ENCODE peak calls at places on chromosomes 1 and 21, in eight cellular contexts. One of them, this sample, is unnamed.

GRCh38 chr1:15242766-15243165 is 4.3 kb upstream of the FHAD1 start:
- DNase-seq in HCEC 1CT: no peak
- DNase-seq in stimulated activated CD8-positive, alpha-beta memory T cell treated with anti-CD3 and anti-CD28 coated beads, Interleukin-7, amount 100 ng/mL, for 1 hour: no peak
- DNase-seq in mesenteric fat pad: peak
- DNase-seq in ascending aorta: no peak
- DNase-seq in OCI-LY7: no peak
- DNase-seq in lower leg skin: no peak
- DNase-seq in H54: no peak
- DNase-seq in this sample: no peak

GRCh38 chr1:76503100-76503499 is 364.2 kb upstream of the ST6GALNAC5 start:
- DNase-seq in HCEC 1CT: no peak
- DNase-seq in stimulated activated CD8-positive, alpha-beta memory T cell treated with anti-CD3 and anti-CD28 coated beads, Interleukin-7, amount 100 ng/mL, for 1 hour: no peak
- DNase-seq in mesenteric fat pad: no peak
- DNase-seq in ascending aorta: no peak
- DNase-seq in OCI-LY7: no peak
- DNase-seq in lower leg skin: no peak
- DNase-seq in H54: no peak
- DNase-seq in this sample: no peak

GRCh38 chr1:230123280-230124186 is 56.5 kb downstream of the GALNT2 start:
- DNase-seq in HCEC 1CT: no peak
- DNase-seq in stimulated activated CD8-positive, alpha-beta memory T cell treated with anti-CD3 and anti-CD28 coated beads, Interleukin-7, amount 100 ng/mL, for 1 hour: no peak
- DNase-seq in mesenteric fat pad: no peak
- DNase-seq in ascending aorta: no peak
- DNase-seq in OCI-LY7: peak
- DNase-seq in lower leg skin: no peak
- DNase-seq in H54: no peak
- DNase-seq in this sample: no peak

GRCh38 chr1:111484391-111484790 is 10.6 kb downstream of the C1orf162 start:
- DNase-seq in HCEC 1CT: no peak
- DNase-seq in stimulated activated CD8-positive, alpha-beta memory T cell treated with anti-CD3 and anti-CD28 coated beads, Interleukin-7, amount 100 ng/mL, for 1 hour: no peak
- DNase-seq in mesenteric fat pad: no peak
- DNase-seq in ascending aorta: no peak
- DNase-seq in OCI-LY7: no peak
- DNase-seq in lower leg skin: no peak
- DNase-seq in H54: no peak
- DNase-seq in this sample: no peak

GRCh38 chr1:222540598-222540995 is 7.3 kb downstream of the HHIPL2 start:
- DNase-seq in HCEC 1CT: no peak
- DNase-seq in stimulated activated CD8-positive, alpha-beta memory T cell treated with anti-CD3 and anti-CD28 coated beads, Interleukin-7, amount 100 ng/mL, for 1 hour: no peak
- DNase-seq in mesenteric fat pad: no peak
- DNase-seq in ascending aorta: no peak
- DNase-seq in OCI-LY7: no peak
- DNase-seq in lower leg skin: peak
- DNase-seq in H54: no peak
- DNase-seq in this sample: no peak

GRCh38 chr1:156896490-156897033 is 3.0 kb downstream of the PEAR1 start:
- DNase-seq in HCEC 1CT: peak
- DNase-seq in stimulated activated CD8-positive, alpha-beta memory T cell treated with anti-CD3 and anti-CD28 coated beads, Interleukin-7, amount 100 ng/mL, for 1 hour: no peak
- DNase-seq in mesenteric fat pad: no peak
- DNase-seq in ascending aorta: peak
- DNase-seq in OCI-LY7: no peak
- DNase-seq in lower leg skin: no peak
- DNase-seq in H54: peak
- DNase-seq in this sample: peak

GRCh38 chr1:64495878-64496277 is 25.9 kb downstream of the CACHD1 start:
- DNase-seq in HCEC 1CT: no peak
- DNase-seq in stimulated activated CD8-positive, alpha-beta memory T cell treated with anti-CD3 and anti-CD28 coated beads, Interleukin-7, amount 100 ng/mL, for 1 hour: no peak
- DNase-seq in mesenteric fat pad: no peak
- DNase-seq in ascending aorta: no peak
- DNase-seq in OCI-LY7: no peak
- DNase-seq in lower leg skin: no peak
- DNase-seq in H54: no peak
- DNase-seq in this sample: no peak

GRCh38 chr1:66533804-66534745 is at the start of gene SGIP1:
- DNase-seq in HCEC 1CT: peak
- DNase-seq in stimulated activated CD8-positive, alpha-beta memory T cell treated with anti-CD3 and anti-CD28 coated beads, Interleukin-7, amount 100 ng/mL, for 1 hour: no peak
- DNase-seq in mesenteric fat pad: no peak
- DNase-seq in ascending aorta: peak
- DNase-seq in OCI-LY7: no peak
- DNase-seq in lower leg skin: peak
- DNase-seq in H54: no peak
- DNase-seq in this sample: peak

GRCh38 chr21:35430260-35430659 is 381.2 kb upstream of the RUNX1 start:
- DNase-seq in HCEC 1CT: no peak
- DNase-seq in stimulated activated CD8-positive, alpha-beta memory T cell treated with anti-CD3 and anti-CD28 coated beads, Interleukin-7, amount 100 ng/mL, for 1 hour: no peak
- DNase-seq in mesenteric fat pad: no peak
- DNase-seq in ascending aorta: no peak
- DNase-seq in OCI-LY7: no peak
- DNase-seq in lower leg skin: no peak
- DNase-seq in H54: no peak
- DNase-seq in this sample: no peak

GRCh38 chr21:46152939-46153258 is 2.5 kb downstream of the FTCD start:
- DNase-seq in HCEC 1CT: no peak
- DNase-seq in stimulated activated CD8-positive, alpha-beta memory T cell treated with anti-CD3 and anti-CD28 coated beads, Interleukin-7, amount 100 ng/mL, for 1 hour: no peak
- DNase-seq in mesenteric fat pad: peak
- DNase-seq in ascending aorta: peak
- DNase-seq in OCI-LY7: no peak
- DNase-seq in lower leg skin: peak
- DNase-seq in H54: no peak
- DNase-seq in this sample: no peak

GRCh38 chr1:67572594-67573221 is 112.3 kb upstream of the GADD45A start:
- DNase-seq in HCEC 1CT: no peak
- DNase-seq in stimulated activated CD8-positive, alpha-beta memory T cell treated with anti-CD3 and anti-CD28 coated beads, Interleukin-7, amount 100 ng/mL, for 1 hour: no peak
- DNase-seq in mesenteric fat pad: no peak
- DNase-seq in ascending aorta: no peak
- DNase-seq in OCI-LY7: no peak
- DNase-seq in lower leg skin: peak
- DNase-seq in H54: no peak
- DNase-seq in this sample: no peak

GRCh38 chr1:8363186-8363585 is 45.3 kb downstream of the SLC45A1 start:
- DNase-seq in HCEC 1CT: no peak
- DNase-seq in stimulated activated CD8-positive, alpha-beta memory T cell treated with anti-CD3 and anti-CD28 coated beads, Interleukin-7, amount 100 ng/mL, for 1 hour: no peak
- DNase-seq in mesenteric fat pad: no peak
- DNase-seq in ascending aorta: peak
- DNase-seq in OCI-LY7: no peak
- DNase-seq in lower leg skin: no peak
- DNase-seq in H54: no peak
- DNase-seq in this sample: peak

GRCh38 chr1:91170571-91170970 is 148.7 kb upstream of the ZNF644 start:
- DNase-seq in HCEC 1CT: no peak
- DNase-seq in stimulated activated CD8-positive, alpha-beta memory T cell treated with anti-CD3 and anti-CD28 coated beads, Interleukin-7, amount 100 ng/mL, for 1 hour: no peak
- DNase-seq in mesenteric fat pad: no peak
- DNase-seq in ascending aorta: no peak
- DNase-seq in OCI-LY7: no peak
- DNase-seq in lower leg skin: no peak
- DNase-seq in H54: no peak
- DNase-seq in this sample: no peak

GRCh38 chr1:2255420-2256369 is 27.6 kb downstream of the SKI start:
- DNase-seq in HCEC 1CT: peak
- DNase-seq in stimulated activated CD8-positive, alpha-beta memory T cell treated with anti-CD3 and anti-CD28 coated beads, Interleukin-7, amount 100 ng/mL, for 1 hour: peak
- DNase-seq in mesenteric fat pad: no peak
- DNase-seq in ascending aorta: peak
- DNase-seq in OCI-LY7: peak
- DNase-seq in lower leg skin: no peak
- DNase-seq in H54: peak
- DNase-seq in this sample: no peak

GRCh38 chr1:230362949-230363348 is 63.2 kb downstream of the PGBD5 start:
- DNase-seq in HCEC 1CT: no peak
- DNase-seq in stimulated activated CD8-positive, alpha-beta memory T cell treated with anti-CD3 and anti-CD28 coated beads, Interleukin-7, amount 100 ng/mL, for 1 hour: no peak
- DNase-seq in mesenteric fat pad: no peak
- DNase-seq in ascending aorta: no peak
- DNase-seq in OCI-LY7: no peak
- DNase-seq in lower leg skin: no peak
- DNase-seq in H54: no peak
- DNase-seq in this sample: no peak

GRCh38 chr1:2275796-2276536 is 47.8 kb downstream of the SKI start:
- DNase-seq in HCEC 1CT: no peak
- DNase-seq in stimulated activated CD8-positive, alpha-beta memory T cell treated with anti-CD3 and anti-CD28 coated beads, Interleukin-7, amount 100 ng/mL, for 1 hour: no peak
- DNase-seq in mesenteric fat pad: no peak
- DNase-seq in ascending aorta: no peak
- DNase-seq in OCI-LY7: peak
- DNase-seq in lower leg skin: no peak
- DNase-seq in H54: no peak
- DNase-seq in this sample: peak

This sample was measured in uterus.